ENCODE peak calls at places on chromosomes 16 and 17, in six cellular contexts. D is H1, S is A549, Q is GM12878, K is K562, B is HepG2. C is an unnamed sample.

GRCh38 chr17:72420775-72421127 is 299.9 kb downstream of the SOX9 start:
- DNase-seq in D (no peak), S (no peak), Q (no peak), K (no peak), B (no peak), C (no peak)

GRCh38 chr16:81707411-81708321 is 71.4 kb upstream of the PLCG2 start:
- DNase-seq in D (no peak), S (no peak), Q (no peak), K (no peak), B (no peak), C (no peak)

GRCh38 chr17:61410555-61411089 is 11.0 kb downstream of the TBX2 start:
- DNase-seq in D (peak), S (no peak), Q (no peak), K (no peak), B (no peak), C (peak)

GRCh38 chr16:79863128-79864031 is 262.8 kb upstream of the MAF start:
- DNase-seq in D (no peak), S (no peak), Q (no peak), K (no peak), B (no peak), C (no peak)

GRCh38 chr17:80018917-80019651 is 16.6 kb downstream of the TBC1D16 start:
- DNase-seq in D (no peak), S (no peak), Q (no peak), K (no peak), B (peak), C (peak)

GRCh38 chr16:58843675-58844074 is 109.6 kb upstream of the GOT2 start:
- DNase-seq in D (no peak), S (no peak), Q (peak), K (peak), B (peak), C (peak)

GRCh38 chr16:86258713-86259112 is 251.6 kb upstream of the FOXF1 start:
- DNase-seq in D (no peak), S (no peak), Q (no peak), K (no peak), B (no peak), C (no peak)

GRCh38 chr17:43212641-43213490 is 1.2 kb downstream of the TMEM106A start:
- DNase-seq in D (no peak), S (no peak), Q (peak), K (no peak), B (no peak), C (no peak)

GRCh38 chr16:14388243-14388642 is 241.8 kb downstream of the PARN start:
- DNase-seq in D (no peak), S (no peak), Q (no peak), K (no peak), B (no peak), C (no peak)

GRCh38 chr17:1153795-1154546 is 25.8 kb downstream of the ABR start:
- DNase-seq in D (peak), S (peak), Q (no peak), K (no peak), B (peak), C (peak)

GRCh38 chr16:31093132-31093703 is 1.4 kb downstream of the VKORC1 start:
- DNase-seq in D (peak), S (no peak), Q (no peak), K (peak), B (peak), C (peak)

GRCh38 chr16:47622666-47623176 is 161.6 kb downstream of the PHKB start:
- DNase-seq in D (no peak), S (no peak), Q (no peak), K (no peak), B (no peak), C (no peak)

GRCh38 chr16:67246081-67246944 is 968 bp downstream of the FHOD1 start:
- DNase-seq in D (peak), S (peak), Q (no peak), K (peak), B (peak), C (peak)

GRCh38 chr17:77995146-77995852 is 36.8 kb downstream of the TNRC6C start:
- DNase-seq in D (no peak), S (no peak), Q (no peak), K (no peak), B (no peak), C (peak)

GRCh38 chr16:72992142-72992601 is 55.8 kb downstream of the ZFHX3 start:
- DNase-seq in D (peak), S (no peak), Q (no peak), K (no peak), B (no peak), C (peak)

GRCh38 chr17:45147102-45147580 is 1.1 kb upstream of the HEXIM1 start:
- DNase-seq in D (no peak), S (peak), Q (no peak), K (no peak), B (no peak), C (peak)

GRCh38 chr16:21283521-21284289 is 5.6 kb upstream of the CRYM start:
- DNase-seq in D (peak), S (peak), Q (no peak), K (no peak), B (peak), C (peak)

GRCh38 chr17:76271669-76272540 is 6.8 kb downstream of the UBALD2 start:
- DNase-seq in D (peak), S (no peak), Q (peak), K (peak), B (no peak), C (peak)

GRCh38 chr17:76273435-76273921 is 8.3 kb downstream of the UBALD2 start:
- DNase-seq in D (no peak), S (no peak), Q (no peak), K (no peak), B (no peak), C (peak)

GRCh38 chr17:76273923-76274558 is 8.9 kb downstream of the UBALD2 start:
- DNase-seq in D (no peak), S (no peak), Q (no peak), K (no peak), B (no peak), C (peak)

GRCh38 chr17:76270770-76271668 is 5.9 kb downstream of the UBALD2 start:
- DNase-seq in D (no peak), S (no peak), Q (no peak), K (no peak), B (no peak), C (peak)

DNA sequence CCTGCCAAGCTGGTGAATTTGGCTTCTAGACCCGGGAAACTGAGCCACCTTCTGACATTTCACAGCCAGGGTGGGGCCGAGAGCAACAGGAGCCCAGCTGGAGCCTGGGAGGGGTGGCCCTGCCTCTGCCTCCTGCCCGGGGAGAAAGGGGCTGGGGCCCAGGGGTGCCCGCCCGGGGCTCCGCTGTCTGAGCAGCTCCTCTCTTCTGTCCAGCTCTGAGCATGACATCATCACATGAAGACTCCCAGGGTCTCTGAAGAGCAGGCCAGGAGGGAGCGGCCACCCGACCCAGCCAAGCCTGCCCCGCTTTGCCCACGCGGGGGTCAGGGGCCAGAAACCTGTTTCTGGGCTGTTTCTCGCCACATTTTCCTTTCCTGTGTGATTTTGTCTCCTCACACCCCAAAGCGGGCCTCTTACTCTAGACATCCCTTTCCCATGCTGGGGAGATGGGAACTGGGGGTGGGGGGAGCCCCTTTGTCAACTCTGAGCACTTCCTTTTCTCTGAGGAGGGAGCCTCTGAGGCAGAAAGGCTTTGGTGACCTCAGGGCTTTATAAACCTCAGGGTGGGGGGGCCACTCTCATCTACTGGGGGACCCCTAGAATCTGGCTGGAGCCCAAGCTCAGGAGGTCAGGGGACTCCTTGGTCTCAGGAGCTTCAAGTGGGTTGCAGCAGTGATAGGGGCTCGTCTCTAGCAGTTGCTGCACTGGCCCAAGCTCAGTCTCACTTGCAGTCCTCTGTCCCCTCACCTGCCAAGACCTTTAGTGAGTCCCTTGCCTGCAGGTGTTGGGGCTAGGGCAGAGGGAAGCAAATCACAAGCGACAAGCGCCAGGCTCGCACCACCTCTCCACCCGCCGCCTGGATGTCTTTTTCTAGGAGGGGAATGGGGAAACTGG is 7.6 kb downstream of the UBALD2 start:
- DNase-seq in D (no peak), S (no peak), Q (no peak), K (no peak), B (no peak), C (no peak)
- TF ChIP-seq CHD2 in D (no peak), S (no peak), Q (peak), K (peak), B (no peak), C (no peak)

DNA sequence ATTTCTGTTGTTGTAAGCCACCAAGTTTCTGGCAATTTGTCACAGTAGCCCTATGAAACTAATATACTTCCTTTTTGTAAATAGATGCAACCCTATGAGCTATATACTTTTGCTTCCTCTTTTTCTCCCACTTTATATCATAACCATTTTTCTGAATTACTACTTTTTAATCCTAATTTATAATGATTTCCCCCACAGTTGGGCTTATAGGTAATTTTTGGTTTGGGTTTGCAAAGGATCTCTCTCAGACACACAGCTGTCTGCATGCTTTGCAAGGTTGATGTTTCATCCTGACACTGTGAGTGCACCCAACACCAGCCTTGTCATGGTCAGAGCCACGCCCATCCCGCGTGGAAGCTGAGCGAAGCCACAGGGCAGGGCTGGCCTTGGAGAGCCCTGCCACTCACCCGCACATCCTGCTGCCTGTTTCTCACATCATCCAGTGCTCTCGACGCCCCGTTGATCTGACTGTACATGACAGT is 5.7 kb downstream of the TRIM25 start:
- DNase-seq in D (no peak), S (no peak), Q (peak), K (no peak), B (no peak), C (no peak)
- TF ChIP-seq CHD2 in D (no peak), S (no peak), Q (no peak), K (no peak), B (no peak), C (no peak)

GRCh38 chr17:28576758-28577465 is at the start of gene ALDOC:
- DNase-seq in D (peak), S (peak), Q (peak), K (peak), B (peak), C (peak)

GRCh38 chr17:28575126-28575795 is 1.4 kb downstream of the ALDOC start:
- DNase-seq in D (no peak), S (no peak), Q (no peak), K (no peak), B (no peak), C (peak)

GRCh38 chr17:28578246-28579195 is 1.8 kb upstream of the ALDOC start:
- DNase-seq in D (no peak), S (no peak), Q (no peak), K (no peak), B (no peak), C (no peak)

GRCh38 chr17:28579526-28579925 is 2.8 kb upstream of the ALDOC start:
- DNase-seq in D (no peak), S (no peak), Q (no peak), K (no peak), B (no peak), C (no peak)

GRCh38 chr17:28577466-28577824 is 750 bp upstream of the ALDOC start:
- DNase-seq in D (no peak), S (no peak), Q (no peak), K (no peak), B (no peak), C (no peak)
- TF ChIP-seq CHD2 in D (no peak), S (no peak), Q (no peak), K (no peak), B (no peak), C (no peak)

GRCh38 chr16:2858245-2859025 is 465 bp upstream of the PRSS22 start:
- DNase-seq in D (peak), S (no peak), Q (no peak), K (no peak), B (no peak), C (peak)
- TF ChIP-seq CHD2 in D (no peak), S (no peak), Q (no peak), K (no peak), B (no peak), C (no peak)

GRCh38 chr16:69373019-69373418 is 12.8 kb downstream of the TERF2 start:
- DNase-seq in D (no peak), S (no peak), Q (no peak), K (no peak), B (no peak), C (no peak)
- TF ChIP-seq CHD2 in D (no peak), S (no peak), Q (no peak), K (no peak), B (no peak), C (no peak)

C was measured in SK-N-SH.